ENCODE peak calls at places on chromosomes 16 and 17, in four cellular contexts. T is left lung, G is neural progenitor cell, D is GM23248. I is an unnamed sample.
A peak's percentile ranks its signal among the peaks of the same experiment; 100 is the strongest.

GRCh38 chr16:81401035-81401950 is 43.3 kb upstream of the CMIP start:
- DNase-seq in T (no peak), G (no peak), D (peak; percentile 87), I (peak; percentile 38)

GRCh38 chr17:40091691-40092397 is 8.5 kb downstream of the NR1D1 start:
- DNase-seq in T (no peak), G (no peak), D (peak; percentile 48), I (no peak)

GRCh38 chr16:62253926-62254325 is 217.7 kb upstream of the CDH8 start:
- DNase-seq in T (no peak), G (no peak), D (no peak), I (no peak)

GRCh38 chr17:63848834-63849689 is 6.6 kb upstream of the SMARCD2 start:
- DNase-seq in T (peak; percentile 96), G (peak; percentile 91), D (peak; percentile 97), I (no peak)

GRCh38 chr17:66829386-66829864 is 5.5 kb upstream of the CACNG5 start:
- DNase-seq in T (no peak), G (peak; percentile 87), D (peak; percentile 82), I (peak; percentile 85)

GRCh38 chr16:2983706-2984136 is 3.5 kb upstream of the PKMYT1 start:
- DNase-seq in T (peak; percentile 98), G (peak; percentile 91), D (peak; percentile 93), I (peak; percentile 80)

GRCh38 chr17:33664116-33664840 is 371.2 kb upstream of the ASIC2 start:
- DNase-seq in T (no peak), G (no peak), D (no peak), I (no peak)

GRCh38 chr17:17931159-17931558 is 41.0 kb downstream of the TOM1L2 start:
- DNase-seq in T (no peak), G (no peak), D (no peak), I (no peak)

GRCh38 chr16:76943936-76944335 is 247.1 kb upstream of the MON1B start:
- DNase-seq in T (no peak), G (no peak), D (no peak), I (no peak)

GRCh38 chr17:78734841-78735641 is 47.0 kb downstream of the CYTH1 start:
- DNase-seq in T (no peak), G (no peak), D (no peak), I (no peak)

GRCh38 chr16:76985362-76985761 is 205.6 kb upstream of the MON1B start:
- DNase-seq in T (no peak), G (no peak), D (no peak), I (no peak)

GRCh38 chr17:66190738-66191606 is 961 bp downstream of the CEP112 start:
- DNase-seq in T (no peak), G (peak; percentile 5), D (peak; percentile 70), I (peak; percentile 86)

GRCh38 chr16:78274771-78275170 is 175.3 kb downstream of the WWOX start:
- DNase-seq in T (no peak), G (no peak), D (no peak), I (no peak)

GRCh38 chr16:57875347-57875746 is 73.1 kb upstream of the KIFC3 start:
- DNase-seq in T (no peak), G (no peak), D (no peak), I (no peak)

GRCh38 chr16:89599451-89599858 is 14.0 kb upstream of the DPEP1 start:
- DNase-seq in T (peak; percentile 49), G (peak; percentile 66), D (peak; percentile 49), I (peak; percentile 70)

GRCh38 chr17:35540589-35541404 is 3.3 kb upstream of the SLFN12L start:
- DNase-seq in T (peak; percentile 82), G (no peak), D (peak; percentile 20), I (no peak)

GRCh38 chr17:74649909-74650308 is 26.4 kb upstream of the CD300E start:
- DNase-seq in T (no peak), G (no peak), D (no peak), I (no peak)

GRCh38 chr16:83215417-83216001 is 588.7 kb downstream of the CDH13 start:
- DNase-seq in T (no peak), G (peak; percentile 76), D (peak; percentile 39), I (peak; percentile 50)

GRCh38 chr17:17420561-17421269 is 56.1 kb upstream of the MED9 start:
- DNase-seq in T (no peak), G (no peak), D (peak; percentile 91), I (no peak)

GRCh38 chr17:9907883-9908648 is 3.0 kb upstream of the RCVRN start:
- DNase-seq in T (no peak), G (no peak), D (no peak), I (no peak)

DNA sequence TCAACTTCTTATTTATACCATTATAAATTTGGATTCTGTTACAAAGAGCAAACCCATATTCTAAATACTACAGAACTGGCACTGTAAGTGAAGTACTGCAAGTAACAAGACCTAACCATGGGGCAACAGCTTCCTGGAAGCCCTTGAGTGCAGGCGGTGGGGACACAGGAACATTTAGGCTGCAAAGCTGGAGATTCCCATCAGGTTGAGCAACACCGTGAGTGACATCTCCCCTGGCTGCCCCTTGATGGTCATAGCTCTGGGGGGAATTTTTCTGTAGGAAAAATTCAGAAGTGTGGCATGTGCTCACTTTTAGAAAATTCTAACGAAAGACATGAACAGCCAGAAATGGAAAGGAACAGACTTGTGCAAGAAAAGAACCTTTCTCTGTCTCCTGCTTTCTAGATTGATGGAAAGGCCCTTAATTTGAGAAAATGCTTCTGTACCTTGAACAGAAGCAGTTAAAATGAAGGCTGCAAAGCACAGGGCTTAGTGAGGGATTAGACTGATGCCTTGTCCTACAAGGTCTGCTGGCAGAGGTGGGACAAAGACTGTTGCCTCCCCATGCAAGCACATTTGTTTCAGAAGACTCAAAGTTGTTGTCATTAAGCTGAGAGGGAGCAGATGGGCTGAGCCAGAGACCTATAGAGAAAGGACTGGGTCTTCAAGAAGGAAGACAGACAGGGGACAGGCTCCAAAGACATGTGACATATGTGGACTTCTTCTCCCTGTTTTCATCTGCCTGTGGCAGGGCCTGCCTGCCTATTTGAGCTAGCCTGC is 380.8 kb downstream of the SLC39A11 start:
- DNase-seq in T (no peak), G (peak; percentile 21), D (no peak), I (no peak)
- H3K4me3 ChIP-seq in T (no peak overlapping the region), G (no peak overlapping the region), D (no peak overlapping the region), I (no peak overlapping the region)

DNA sequence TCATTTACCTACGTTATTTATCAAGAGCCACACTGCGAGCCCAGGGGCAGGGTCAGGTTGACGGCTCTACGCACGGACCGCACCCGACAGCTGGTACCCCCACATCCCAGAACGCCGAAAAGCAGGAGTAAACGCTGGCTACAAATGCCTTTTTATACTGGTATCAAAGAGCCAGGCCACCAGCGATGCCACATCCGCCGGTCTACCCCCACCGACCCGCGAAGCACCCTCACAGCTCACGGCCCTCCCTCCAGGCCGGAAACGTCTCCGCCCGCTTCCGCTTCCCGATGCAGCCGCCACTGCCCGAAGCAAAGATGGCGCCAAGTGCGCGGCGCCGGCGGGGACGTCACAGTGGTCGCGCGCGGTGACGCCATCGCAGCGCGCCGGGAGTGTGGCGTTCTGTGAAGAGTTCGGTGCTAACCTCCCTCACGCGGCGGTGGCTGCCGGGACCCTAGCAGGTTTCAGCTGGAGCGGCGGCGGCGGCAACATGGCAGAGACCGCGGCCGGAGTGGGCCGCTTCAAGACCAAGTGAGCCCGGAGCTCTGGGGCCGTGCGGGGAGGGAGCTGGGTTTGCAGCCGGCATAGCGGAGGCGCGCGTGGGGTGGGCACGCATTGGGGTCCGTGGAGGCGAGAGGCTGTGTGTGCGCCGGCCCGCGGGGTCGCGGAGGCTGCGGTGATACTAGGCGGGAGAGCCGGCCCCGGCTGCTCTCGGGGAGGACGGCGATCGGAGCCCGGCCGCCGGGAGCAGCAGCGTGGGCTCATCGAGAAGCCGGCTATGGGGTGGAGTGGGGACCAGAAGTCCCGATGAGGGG is at the start of gene TBL3:
- DNase-seq in T (peak; percentile 97), G (peak; percentile 96), D (peak; percentile 97), I (peak; percentile 95)
- H3K27ac ChIP-seq in T (peak within 1 kb of the TSS; percentile 84), G (peak within 1 kb of the TSS; percentile 24), D (peak within 1 kb of the TSS; percentile 88), I (peak within 1 kb of the TSS; percentile 46)

GRCh38 chr17:49341356-49341755 is 20.7 kb downstream of the ZNF652 start:
- DNase-seq in T (no peak), G (no peak), D (no peak), I (no peak)

GRCh38 chr17:49339359-49339758 is 22.7 kb downstream of the ZNF652 start:
- DNase-seq in T (no peak), G (no peak), D (no peak), I (no peak)

GRCh38 chr17:49343273-49343672 is 18.8 kb downstream of the ZNF652 start:
- DNase-seq in T (no peak), G (no peak), D (peak; percentile 73), I (no peak)

GRCh38 chr17:49344914-49345313 is 17.1 kb downstream of the ZNF652 start:
- DNase-seq in T (no peak), G (no peak), D (peak; percentile 20), I (no peak)

GRCh38 chr17:49342575-49342936 is 19.5 kb downstream of the ZNF652 start:
- DNase-seq in T (no peak), G (no peak), D (peak; percentile 12), I (no peak)
- H3K4me1 ChIP-seq in T (no peaks in the 10 kb centered on the region), G (peaks cover 3% of the 10 kb centered on the region), D (peaks cover 35% of the 10 kb centered on the region), I (no peaks in the 10 kb centered on the region)

GRCh38 chr17:46820592-46821450 is 2.3 kb upstream of the WNT3 start:
- DNase-seq in T (no peak), G (no peak), D (no peak), I (no peak)
- H3K4me3 ChIP-seq in T (no peak overlapping the region), G (no peak overlapping the region), D (no peak overlapping the region), I (no peak overlapping the region)